ENCODE peak calls at places on chromosomes 11 and 22, in four cellular contexts. I, J, Q and N are unnamed samples.

GRCh38 chr22:49640366-49641095 is 187.1 kb downstream of the BRD1 start:
- DNase-seq in I (no peak), J (no peak), Q (no peak), N (no peak)

GRCh38 chr11:95443386-95443785 is 212.4 kb upstream of the SESN3 start:
- DNase-seq in I (peak; percentile 48), J (peak; percentile 5), Q (peak; percentile 47), N (no peak)

GRCh38 chr11:65468874-65469333 is 29.9 kb upstream of the MALAT1 start:
- DNase-seq in I (no peak), J (peak; percentile 76), Q (peak; percentile 89), N (peak; percentile 52)

GRCh38 chr11:61701298-61701993 is 21.3 kb downstream of the DAGLA start:
- DNase-seq in I (no peak), J (peak; percentile 37), Q (peak; percentile 53), N (peak; percentile 63)

GRCh38 chr11:76706667-76707066 is 36.1 kb upstream of the LRRC32 start:
- DNase-seq in I (no peak), J (no peak), Q (no peak), N (no peak)

GRCh38 chr11:32796425-32796824 is 2.0 kb upstream of the CCDC73 start:
- DNase-seq in I (no peak), J (no peak), Q (no peak), N (no peak)

GRCh38 chr11:133940034-133940433 is 16.7 kb downstream of the IGSF9B start:
- DNase-seq in I (no peak), J (no peak), Q (no peak), N (no peak)

GRCh38 chr11:79160786-79161403 is 279.9 kb downstream of the TENM4 start:
- DNase-seq in I (no peak), J (no peak), Q (no peak), N (no peak)

GRCh38 chr11:47488111-47488510 is 39.2 kb upstream of the RAPSN start:
- DNase-seq in I (no peak), J (peak; percentile 59), Q (no peak), N (no peak)

GRCh38 chr11:46178542-46178941 is 57.3 kb upstream of the PHF21A start:
- DNase-seq in I (no peak), J (no peak), Q (no peak), N (no peak)

GRCh38 chr11:36753960-36754359 is 155.9 kb upstream of the RAG2 start:
- DNase-seq in I (no peak), J (no peak), Q (no peak), N (no peak)

GRCh38 chr11:4672470-4672869 is 25.2 kb downstream of the OR51E2 start:
- DNase-seq in I (no peak), J (no peak), Q (no peak), N (no peak)

GRCh38 chr11:65500262-65501004 is 1.6 kb downstream of the MALAT1 start:
- DNase-seq in I (no peak), J (no peak), Q (peak; percentile 71), N (no peak)

GRCh38 chr11:6862961-6863360 is at the start of gene OR10A2:
- DNase-seq in I (no peak), J (no peak), Q (no peak), N (no peak)

GRCh38 chr11:20102393-20102792 is 57.9 kb downstream of the DBX1 start:
- DNase-seq in I (no peak), J (no peak), Q (no peak), N (no peak)

GRCh38 chr11:78363018-78363619 is 54.5 kb downstream of the GAB2 start:
- DNase-seq in I (no peak), J (no peak), Q (no peak), N (no peak)

GRCh38 chr11:4809246-4809645 is 5.1 kb upstream of the OR52R1 start:
- DNase-seq in I (no peak), J (no peak), Q (no peak), N (no peak)

GRCh38 chr22:24683671-24684070 is 80.7 kb downstream of the GGT1 start:
- DNase-seq in I (no peak), J (no peak), Q (no peak), N (no peak)

GRCh38 chr11:70243912-70244652 is 26.4 kb upstream of the PPFIA1 start:
- DNase-seq in I (no peak), J (no peak), Q (no peak), N (no peak)

GRCh38 chr22:37880668-37881440 is 25.2 kb upstream of the MICALL1 start:
- DNase-seq in I (no peak), J (no peak), Q (no peak), N (no peak)

GRCh38 chr11:72716291-72716690 is 35.9 kb downstream of the ARAP1 start:
- DNase-seq in I (no peak), J (no peak), Q (no peak), N (no peak)

GRCh38 chr22:38699143-38699542 is 1.6 kb downstream of the JOSD1 start:
- DNase-seq in I (no peak), J (no peak), Q (no peak), N (no peak)

GRCh38 chr11:70851308-70851707 is 401.1 kb downstream of the SHANK2 start:
- DNase-seq in I (no peak), J (no peak), Q (no peak), N (no peak)

GRCh38 chr11:70897429-70897828 is 354.9 kb downstream of the SHANK2 start:
- DNase-seq in I (no peak), J (no peak), Q (no peak), N (no peak)

GRCh38 chr11:13663631-13664071 is 4.8 kb upstream of the FAR1 start:
- DNase-seq in I (no peak), J (no peak), Q (no peak), N (no peak)

GRCh38 chr11:128502736-128503135 is 84.6 kb downstream of the ETS1 start:
- DNase-seq in I (no peak), J (no peak), Q (no peak), N (no peak)

GRCh38 chr11:123517559-123518364 is 87.7 kb downstream of the GRAMD1B start:
- DNase-seq in I (peak; percentile 51), J (no peak), Q (no peak), N (no peak)

DNA sequence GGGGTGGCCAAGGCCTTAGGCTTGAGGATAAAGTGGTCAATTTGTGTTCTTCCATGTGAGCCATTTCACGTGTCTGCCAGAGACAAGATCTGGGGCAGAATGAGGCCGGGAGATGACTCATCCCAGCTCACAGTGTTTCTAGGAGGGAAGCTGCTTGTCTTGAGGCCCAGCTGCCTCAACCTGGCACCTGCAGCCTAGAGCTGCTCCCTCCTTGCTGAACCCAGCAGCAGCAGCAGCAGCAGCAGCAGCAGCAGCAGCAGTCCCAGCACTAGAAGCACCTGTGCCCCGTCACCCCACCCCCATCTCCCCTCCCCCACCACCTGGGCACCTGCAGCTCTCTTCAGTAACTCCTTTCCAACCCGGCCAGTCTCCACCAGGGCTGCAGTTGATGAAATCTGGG is 143.3 kb downstream of the NXPE2 start:
- DNase-seq in I (no peak), J (no peak), Q (peak; percentile 21), N (no peak)
- TF ChIP-seq FOXK2 in I (no peak), J (no peak), Q (no peak), N (no peak)

DNA sequence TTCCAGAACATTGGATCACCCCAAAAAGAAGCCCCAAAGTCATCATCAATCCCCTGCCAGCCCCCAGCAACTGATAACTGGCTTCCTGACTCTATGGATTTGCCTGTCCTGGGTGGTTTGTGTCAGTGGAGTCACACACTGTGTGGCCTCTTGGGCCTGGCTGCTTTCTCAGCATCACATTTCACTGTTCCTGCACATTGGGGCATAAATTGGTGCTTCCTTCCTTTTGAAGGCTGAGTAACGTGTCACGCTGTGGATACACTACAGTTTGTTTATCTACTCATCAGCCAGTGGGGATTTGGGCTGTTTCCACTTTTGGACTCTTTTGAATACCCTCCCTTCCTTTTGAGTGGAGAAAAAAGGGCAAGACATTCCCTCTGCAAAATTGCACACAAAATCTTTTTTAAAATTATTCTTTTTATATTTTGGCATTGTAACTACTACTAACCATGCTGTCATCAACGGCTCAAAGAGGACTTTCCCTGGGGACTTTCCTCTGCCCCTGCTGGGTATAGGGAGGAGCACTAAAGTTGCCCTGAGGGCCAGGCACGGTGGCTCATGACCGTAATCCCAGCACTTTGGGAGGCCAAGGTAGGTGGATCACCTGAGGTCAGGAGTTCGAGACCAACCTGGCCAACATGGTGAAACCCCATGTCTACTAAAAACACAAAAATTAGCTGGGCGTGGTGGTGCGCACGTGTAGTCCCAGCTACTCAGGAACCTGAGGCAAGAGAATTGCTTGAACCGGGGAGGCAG is 7.8 kb upstream of the CELSR1 start:
- DNase-seq in I (peak; percentile 25), J (no peak), Q (no peak), N (no peak)
- TF ChIP-seq FOXM1 in I (no peak), J (no peak), Q (no peak), N (no peak)

GRCh38 chr11:103633037-103633788 is 403.2 kb upstream of the DDI1 start:
- DNase-seq in I (no peak), J (no peak), Q (no peak), N (no peak)
- TF ChIP-seq FOXK2 in I (no peak), J (no peak), Q (no peak), N (no peak)

GRCh38 chr11:119263352-119263940 is 53.5 kb downstream of the MCAM start:
- DNase-seq in I (no peak), J (no peak), Q (no peak), N (no peak)

GRCh38 chr11:119266063-119266462 is 50.9 kb downstream of the MCAM start:
- DNase-seq in I (no peak), J (no peak), Q (no peak), N (no peak)

GRCh38 chr11:119262668-119263351 is 54.1 kb downstream of the MCAM start:
- DNase-seq in I (peak; percentile 63), J (no peak), Q (peak; percentile 27), N (no peak)

GRCh38 chr11:119266517-119267255 is 50.2 kb downstream of the MCAM start:
- DNase-seq in I (no peak), J (no peak), Q (no peak), N (no peak)

DNA sequence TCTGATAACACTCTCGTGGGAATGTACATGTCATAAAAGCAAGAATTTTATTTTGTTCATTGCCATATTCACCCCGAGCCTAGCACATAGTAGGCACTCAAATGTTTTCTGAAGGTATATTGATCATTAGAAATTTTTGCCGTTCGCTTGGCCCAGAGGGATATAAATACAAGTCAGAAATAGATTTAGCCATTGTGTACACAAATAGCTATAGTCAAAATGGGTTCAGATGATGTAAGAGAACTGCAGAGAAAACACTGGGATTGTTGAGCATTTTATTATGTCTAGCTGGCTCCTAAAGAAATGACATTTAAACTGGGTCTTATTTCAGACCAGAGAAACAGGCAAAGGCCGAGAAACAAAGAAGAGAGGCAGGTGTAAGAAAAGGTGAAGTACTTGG is 49.3 kb downstream of the MCAM start:
- DNase-seq in I (no peak), J (no peak), Q (no peak), N (no peak)
- TF ChIP-seq FOXM1 in I (no peak), J (no peak), Q (no peak), N (no peak)